ENCODE peak calls at places on chromosomes 11 and 22, in eight cellular contexts. G is CD8-positive, alpha-beta T cell; P is prostate gland; Z is substantia nigra; H is IMR-90; E is cardiac muscle cell; F is mesendoderm; M is heart right ventricle. R is an unnamed sample.

GRCh38 chr22:39363751-39364484 is 14.1 kb downstream of the SYNGR1 start:
- DNase-seq in Z (no peak), P (no peak), G (no peak), F (no peak), H (no peak), M (no peak), E (peak; percentile 16), R (no peak)

GRCh38 chr11:16612801-16613400 is 125.5 kb upstream of the C11orf58 start:
- DNase-seq in G (no peak), E (no peak), H (peak; percentile 35), Z (no peak), M (no peak), F (peak; percentile 18), P (no peak), R (no peak)

GRCh38 chr11:32792948-32793475 is 1.4 kb downstream of the CCDC73 start:
- DNase-seq in M (peak; percentile 24), G (peak; percentile 48), Z (peak; percentile 11), H (peak; percentile 27), E (peak; percentile 47), P (peak; percentile 53), F (peak; percentile 22), R (peak; percentile 54)

GRCh38 chr11:96204721-96205459 is 138.1 kb downstream of the MAML2 start:
- DNase-seq in P (no peak), M (no peak), Z (no peak), G (no peak), F (no peak), E (no peak), H (no peak), R (no peak)

GRCh38 chr11:31419669-31420068 is 50.0 kb downstream of the DNAJC24 start:
- DNase-seq in F (no peak), P (no peak), H (peak; percentile 13), Z (no peak), E (no peak), G (no peak), M (no peak), R (no peak)

GRCh38 chr11:40328890-40329617 is 1130.4 kb downstream of the LRRC4C start:
- DNase-seq in Z (no peak), F (peak; percentile 85), E (peak; percentile 99), H (peak; percentile 100), G (no peak), P (peak; percentile 4), M (no peak), R (no peak)

GRCh38 chr22:19880786-19881569 is 26.3 kb upstream of the GNB1L start:
- DNase-seq in M (no peak), Z (no peak), E (peak; percentile 96), H (peak; percentile 94), G (no peak), P (no peak), F (peak; percentile 99), R (peak; percentile 18)

GRCh38 chr11:110728883-110729282 is 16.6 kb upstream of the ARHGAP20 start:
- DNase-seq in F (no peak), E (peak; percentile 59), Z (no peak), P (no peak), M (no peak), H (peak; percentile 40), G (no peak), R (no peak)

GRCh38 chr22:28181332-28181731 is 262.3 kb upstream of the PITPNB start:
- DNase-seq in M (no peak), F (peak; percentile 44), Z (no peak), P (peak; percentile 13), E (peak; percentile 49), G (no peak), H (peak; percentile 8), R (no peak)

GRCh38 chr11:86784247-86784681 is 16.1 kb upstream of the PRSS23 start:
- DNase-seq in Z (no peak), E (no peak), M (no peak), F (no peak), G (no peak), H (peak; percentile 49), P (no peak), R (no peak)

GRCh38 chr22:37675930-37676571 is 615 bp downstream of the LGALS1 start:
- DNase-seq in F (no peak), H (no peak), G (no peak), P (no peak), Z (peak; percentile 51), E (peak; percentile 45), M (peak; percentile 66), R (peak; percentile 86)

GRCh38 chr22:33787645-33788456 is 132.4 kb downstream of the LARGE1 start:
- DNase-seq in H (peak; percentile 6), M (no peak), P (no peak), F (no peak), E (no peak), G (no peak), Z (no peak), R (no peak)

GRCh38 chr11:72826191-72826941 is 12.2 kb downstream of the ATG16L2 start:
- DNase-seq in F (peak; percentile 58), Z (no peak), H (no peak), G (no peak), M (no peak), P (no peak), E (no peak), R (no peak)

GRCh38 chr22:38062782-38063181 is 5.6 kb downstream of the PICK1 start:
- DNase-seq in Z (peak; percentile 61), H (no peak), F (no peak), P (peak; percentile 83), G (no peak), M (no peak), E (no peak), R (no peak)

GRCh38 chr22:45998638-45999378 is 21.8 kb upstream of the WNT7B start:
- DNase-seq in E (no peak), M (no peak), F (no peak), H (no peak), P (no peak), Z (no peak), G (no peak), R (no peak)

GRCh38 chr11:123145220-123145619 is 49.8 kb downstream of the CLMP start:
- DNase-seq in M (no peak), G (no peak), E (peak; percentile 91), P (no peak), Z (no peak), F (no peak), H (peak; percentile 87), R (no peak)

GRCh38 chr11:74923125-74923524 is 25.8 kb downstream of the XRRA1 start:
- DNase-seq in P (no peak), H (no peak), G (no peak), Z (no peak), E (no peak), M (no peak), F (no peak), R (no peak)

GRCh38 chr11:7351228-7351627 is 99.5 kb downstream of the SYT9 start:
- DNase-seq in Z (no peak), F (no peak), G (no peak), H (no peak), P (no peak), M (no peak), E (no peak), R (no peak)

GRCh38 chr22:37240240-37240940 is 3.7 kb downstream of the RAC2 start:
- DNase-seq in M (no peak), E (no peak), P (no peak), F (no peak), G (no peak), H (no peak), Z (no peak), R (no peak)

GRCh38 chr11:131932584-131933360 is 562.4 kb downstream of the NTM start:
- DNase-seq in P (no peak), E (no peak), G (no peak), F (no peak), M (peak; percentile 42), Z (peak; percentile 56), H (no peak), R (no peak)

GRCh38 chr22:45887202-45888131 is 89.5 kb downstream of the WNT7B start:
- DNase-seq in F (no peak), H (no peak), M (no peak), G (no peak), Z (no peak), P (peak; percentile 84), E (no peak), R (no peak)

GRCh38 chr22:38415046-38415445 is 40.0 kb downstream of the KCNJ4 start:
- DNase-seq in H (no peak), M (no peak), P (no peak), E (no peak), Z (no peak), G (no peak), F (no peak), R (peak; percentile 28)

DNA sequence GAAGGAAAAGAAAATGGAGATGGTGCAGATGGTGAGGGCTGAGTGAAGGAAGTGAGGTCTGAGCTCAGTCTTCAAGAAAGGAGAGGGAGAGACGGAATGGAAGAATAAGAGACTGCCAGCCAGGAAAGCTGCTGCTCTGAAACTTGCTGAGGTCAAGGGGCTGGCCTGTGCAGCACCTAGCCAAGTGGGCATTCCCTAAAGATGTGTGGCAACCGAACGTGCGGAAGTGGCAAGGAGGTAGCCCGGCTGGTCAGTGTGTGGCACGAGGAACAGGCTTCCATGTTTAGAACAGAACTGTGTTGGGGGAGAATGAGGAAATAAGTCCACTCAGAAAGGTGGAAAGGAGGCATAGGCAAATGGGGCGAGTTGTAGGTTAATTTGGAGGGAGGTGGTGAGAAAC is 7.6 kb upstream of the IGSF9B start:
- DNase-seq in H (no peak), M (no peak), F (no peak), E (no peak), P (no peak), Z (no peak), G (no peak), R (no peak)
- H3K27ac ChIP-seq in H (no peak overlapping the region), M (no peak overlapping the region), F (no peak overlapping the region), E (no peak overlapping the region), P (no peak overlapping the region), Z (no peak overlapping the region), G (no peak overlapping the region), R (no peak overlapping the region)

GRCh38 chr11:67563354-67564114 is 20.1 kb upstream of the GSTP1 start:
- DNase-seq in Z (no peak), H (peak; percentile 96), M (peak; percentile 38), G (no peak), F (peak; percentile 91), E (peak; percentile 90), P (no peak), R (peak; percentile 76)

GRCh38 chr11:67562951-67563350 is 20.7 kb upstream of the GSTP1 start:
- DNase-seq in Z (no peak), H (no peak), G (no peak), E (peak; percentile 15), P (no peak), M (no peak), F (peak; percentile 40), R (no peak)

GRCh38 chr11:67561971-67562560 is 21.5 kb upstream of the GSTP1 start:
- DNase-seq in E (no peak), Z (no peak), P (no peak), M (no peak), G (no peak), F (no peak), H (peak; percentile 30), R (no peak)

GRCh38 chr11:67564230-67564629 is 19.4 kb upstream of the GSTP1 start:
- DNase-seq in M (no peak), G (no peak), Z (no peak), P (no peak), E (no peak), F (no peak), H (no peak), R (no peak)
- H3K27ac ChIP-seq in M (peak overlapping the region; percentile 59), G (no peak overlapping the region), Z (no peak overlapping the region), P (no peak overlapping the region), E (no peak overlapping the region), F (no peak overlapping the region), H (no peak overlapping the region), R (no peak overlapping the region)

GRCh38 chr22:26751217-26751616 is 93.8 kb downstream of the MIAT start:
- DNase-seq in P (no peak), E (peak; percentile 61), H (no peak), F (peak; percentile 98), G (no peak), M (no peak), Z (peak; percentile 16), R (no peak)
- H3K27ac ChIP-seq in P (no peak overlapping the region), E (no peak overlapping the region), H (no peak overlapping the region), F (no peak overlapping the region), G (no peak overlapping the region), M (no peak overlapping the region), Z (no peak overlapping the region), R (no peak overlapping the region)

GRCh38 chr11:128349650-128350296 is 237.6 kb downstream of the ETS1 start:
- DNase-seq in Z (no peak), F (no peak), G (no peak), H (no peak), M (no peak), P (no peak), E (no peak), R (no peak)
- H3K27ac ChIP-seq in Z (no peak overlapping the region), F (no peak overlapping the region), G (no peak overlapping the region), H (no peak overlapping the region), M (no peak overlapping the region), P (no peak overlapping the region), E (no peak overlapping the region), R (no peak overlapping the region)